ENCODE peak calls at places on chromosomes 11 and 22, in four cellular contexts. F is neuronal stem cell, V is PC-3, T is stomach. A is an unnamed sample.

GRCh38 chr11:67542971-67543370 is 19.7 kb upstream of the CABP2 start:
- DNase-seq in T (no peak), F (no peak), V (no peak), A (no peak)

GRCh38 chr11:102252339-102252891 is 64.9 kb upstream of the BIRC3 start:
- DNase-seq in T (no peak), V (peak; percentile 39), F (no peak), A (no peak)

GRCh38 chr11:76918941-76919386 is 58.2 kb downstream of the ACER3 start:
- DNase-seq in T (no peak), F (peak; percentile 18), V (peak; percentile 82), A (peak; percentile 51)

GRCh38 chr11:105937331-105937730 is 84.7 kb downstream of the MSANTD4 start:
- DNase-seq in V (peak; percentile 86), T (no peak), F (no peak), A (peak; percentile 49)

GRCh38 chr11:100890779-100891178 is 203.7 kb downstream of the ARHGAP42 start:
- DNase-seq in T (no peak), F (no peak), V (peak; percentile 28), A (no peak)

GRCh38 chr11:45967506-45967905 is 45.0 kb downstream of the LARGE2 start:
- DNase-seq in T (no peak), F (no peak), V (no peak), A (no peak)

GRCh38 chr11:79066456-79067354 is 374.1 kb downstream of the TENM4 start:
- DNase-seq in V (no peak), T (no peak), F (no peak), A (no peak)

GRCh38 chr11:72924568-72925190 is 110.5 kb downstream of the ATG16L2 start:
- DNase-seq in T (no peak), V (peak; percentile 65), F (no peak), A (peak; percentile 28)

GRCh38 chr22:20180245-20180630 is 29.4 kb upstream of the CCDC188 start:
- DNase-seq in F (no peak), V (no peak), T (no peak), A (no peak)

GRCh38 chr11:94909371-94909820 is 64.0 kb downstream of the CWC15 start:
- DNase-seq in V (no peak), T (no peak), F (no peak), A (no peak)

GRCh38 chr11:68315581-68315920 is 3.2 kb downstream of the LRP5 start:
- DNase-seq in V (no peak), T (no peak), F (no peak), A (no peak)

GRCh38 chr11:45501980-45502545 is 163.4 kb downstream of the CHST1 start:
- DNase-seq in F (no peak), V (no peak), T (no peak), A (no peak)

GRCh38 chr11:2270322-2271076 is at the start of gene ASCL2:
- DNase-seq in F (no peak), T (peak; percentile 25), V (no peak), A (peak; percentile 16)

GRCh38 chr11:7903940-7904339 is 27.1 kb downstream of the OR10A6 start:
- DNase-seq in T (no peak), V (peak; percentile 44), F (no peak), A (no peak)

GRCh38 chr11:95922536-95923440 is 1.1 kb downstream of the MTMR2 start:
- DNase-seq in F (no peak), V (peak; percentile 36), T (no peak), A (no peak)

GRCh38 chr22:29207231-29207550 is 1.5 kb downstream of the EMID1 start:
- DNase-seq in T (no peak), F (no peak), V (no peak), A (no peak)

GRCh38 chr11:122494171-122494570 is 161.4 kb upstream of the UBASH3B start:
- DNase-seq in T (no peak), V (peak; percentile 51), F (no peak), A (no peak)

GRCh38 chr22:50269573-50270301 is 443 bp downstream of the MAPK11 start:
- DNase-seq in F (no peak), V (peak; percentile 27), T (no peak), A (no peak)

GRCh38 chr11:57798905-57799559 is 37.4 kb downstream of the CTNND1 start:
- DNase-seq in F (no peak), T (peak; percentile 86), V (peak; percentile 97), A (peak; percentile 97)

GRCh38 chr11:105000797-105001196 is 22.2 kb downstream of the CASP5 start:
- DNase-seq in V (no peak), F (no peak), T (peak; percentile 29), A (no peak)

DNA sequence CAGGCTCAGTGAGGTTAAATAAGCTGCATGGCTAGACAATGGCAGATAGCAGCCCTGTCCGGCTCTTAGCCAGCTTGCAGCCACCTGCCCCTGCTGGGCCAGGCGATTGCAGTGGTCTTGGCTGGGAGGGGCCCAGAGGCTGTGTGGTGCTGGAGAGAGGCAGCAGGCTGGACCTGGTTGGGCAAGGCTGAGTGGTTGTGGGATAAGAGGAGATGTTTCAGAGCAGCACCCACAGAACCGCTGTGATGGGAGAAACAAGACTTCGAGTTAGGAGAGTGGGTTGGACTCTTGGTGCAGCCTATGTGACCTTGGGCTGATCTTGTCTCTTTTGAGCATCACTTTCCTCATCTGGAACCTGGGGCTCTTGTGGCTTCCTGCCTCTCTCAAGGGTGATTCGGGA is 25.5 kb downstream of the PTPRJ start:
- DNase-seq in F (peak; percentile 36), T (no peak), V (no peak), A (no peak)
- H3K4me1 ChIP-seq in F (peaks cover 34% of the 10 kb centered on the region), T (peaks cover 74% of the 10 kb centered on the region), V (peaks cover 36% of the 10 kb centered on the region), A (peaks cover 7% of the 10 kb centered on the region)

GRCh38 chr11:88175004-88175706 is at the start of gene RAB38:
- DNase-seq in V (no peak), T (peak; percentile 64), F (peak; percentile 41), A (peak; percentile 64)

GRCh38 chr11:88178211-88178610 is 3.0 kb upstream of the RAB38 start:
- DNase-seq in V (no peak), F (no peak), T (no peak), A (no peak)

GRCh38 chr11:88179141-88179540 is 3.9 kb upstream of the RAB38 start:
- DNase-seq in T (no peak), F (no peak), V (peak; percentile 94), A (peak; percentile 98)

GRCh38 chr11:88174627-88175003 is 628 bp downstream of the RAB38 start:
- DNase-seq in T (peak; percentile 73), V (peak; percentile 11), F (peak; percentile 29), A (peak; percentile 67)

GRCh38 chr11:88175707-88176066 is 444 bp upstream of the RAB38 start:
- DNase-seq in T (no peak), F (no peak), V (no peak), A (no peak)
- H3K27me3 ChIP-seq in T (no peaks in the 10 kb centered on the region), F (no peaks in the 10 kb centered on the region), V (no peaks in the 10 kb centered on the region), A (no peaks in the 10 kb centered on the region)

GRCh38 chr11:99198215-99198614 is 177.5 kb downstream of the CNTN5 start:
- DNase-seq in T (no peak), V (no peak), F (no peak), A (no peak)

GRCh38 chr11:99200720-99201119 is 180.0 kb downstream of the CNTN5 start:
- DNase-seq in F (no peak), T (no peak), V (no peak), A (no peak)

GRCh38 chr11:99199336-99199735 is 178.6 kb downstream of the CNTN5 start:
- DNase-seq in F (no peak), T (no peak), V (no peak), A (no peak)

DNA sequence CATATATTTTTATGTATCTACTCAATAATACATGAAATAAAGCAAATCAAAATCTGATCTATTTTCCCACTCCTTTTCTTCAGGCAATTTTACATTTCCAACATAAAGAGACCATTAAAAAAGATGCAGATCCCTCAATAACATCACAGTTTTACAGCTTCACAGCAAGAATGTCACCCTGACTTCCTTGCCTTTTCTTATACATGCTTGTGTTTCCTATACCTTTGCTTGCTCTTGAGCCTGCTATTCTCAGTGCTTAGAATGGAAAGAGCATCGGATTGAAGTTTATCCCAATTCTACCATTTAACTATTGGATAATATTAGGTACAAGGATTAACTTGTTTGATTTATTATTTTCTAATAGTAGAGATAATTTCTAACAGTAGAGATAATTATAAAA is 176.7 kb downstream of the CNTN5 start:
- DNase-seq in F (no peak), T (no peak), V (no peak), A (no peak)
- H3K27ac ChIP-seq in F (no peak overlapping the region), T (no peak overlapping the region), V (no peak overlapping the region), A (no peak overlapping the region)

GRCh38 chr22:37633082-37633692 is 6.3 kb upstream of the SH3BP1 start:
- DNase-seq in T (no peak), F (no peak), V (no peak), A (no peak)
- H3K4me1 ChIP-seq in T (peaks cover 50% of the 10 kb centered on the region), F (peaks cover 27% of the 10 kb centered on the region), V (no peaks in the 10 kb centered on the region), A (no peaks in the 10 kb centered on the region)

GRCh38 chr22:21738966-21739365 is 3.4 kb upstream of the YPEL1 start:
- DNase-seq in F (no peak), T (no peak), V (no peak), A (no peak)

GRCh38 chr22:21735198-21736083 is at the start of gene YPEL1:
- DNase-seq in V (peak; percentile 85), F (peak; percentile 99), T (peak; percentile 98), A (peak; percentile 65)

GRCh38 chr22:21736084-21736642 is 569 bp upstream of the YPEL1 start:
- DNase-seq in T (no peak), F (no peak), V (no peak), A (peak; percentile 19)

GRCh38 chr22:21738081-21738480 is 2.5 kb upstream of the YPEL1 start:
- DNase-seq in T (no peak), V (no peak), F (no peak), A (no peak)

DNA sequence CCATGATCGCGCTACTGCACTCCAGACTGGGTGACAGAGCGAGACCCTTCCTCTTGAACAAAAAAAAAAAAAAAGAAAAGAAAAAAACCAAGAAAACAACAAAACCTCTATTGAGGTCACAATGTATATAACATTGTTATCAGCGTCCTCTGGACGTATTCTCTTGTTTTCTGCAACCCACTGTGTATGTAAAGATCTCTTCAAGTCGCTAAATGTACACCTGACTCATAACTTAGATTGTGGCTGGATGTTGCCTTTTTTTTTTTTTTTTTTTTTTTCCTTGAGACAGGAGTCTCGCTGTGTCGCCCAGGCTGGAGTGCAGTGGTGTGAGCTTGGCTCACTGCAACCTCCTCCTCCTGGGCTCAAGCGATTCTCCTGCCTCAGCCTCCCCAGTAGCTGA is 1.4 kb upstream of the YPEL1 start:
- DNase-seq in T (no peak), V (no peak), F (no peak), A (no peak)
- H3K27me3 ChIP-seq in T (no peaks in the 10 kb centered on the region), V (no peaks in the 10 kb centered on the region), F (no peaks in the 10 kb centered on the region), A (peaks cover 46% of the 10 kb centered on the region)

GRCh38 chr11:66121453-66121852 is 51.4 kb downstream of the PACS1 start:
- DNase-seq in F (no peak), T (no peak), V (no peak), A (no peak)

GRCh38 chr11:66124564-66124963 is 54.5 kb downstream of the PACS1 start:
- DNase-seq in T (no peak), V (peak; percentile 70), F (no peak), A (peak; percentile 66)

GRCh38 chr11:66126808-66127555 is 56.9 kb downstream of the PACS1 start:
- DNase-seq in F (no peak), V (no peak), T (peak; percentile 56), A (peak; percentile 96)

GRCh38 chr11:66123902-66124301 is 53.8 kb downstream of the PACS1 start:
- DNase-seq in V (no peak), T (peak; percentile 44), F (no peak), A (no peak)

GRCh38 chr11:66126064-66126463 is 56.0 kb downstream of the PACS1 start:
- DNase-seq in F (no peak), V (no peak), T (no peak), A (no peak)
- H3K27ac ChIP-seq in F (no peak overlapping the region), V (no peak overlapping the region), T (peak overlapping the region; percentile 71), A (peak overlapping the region; percentile 74)

GRCh38 chr11:126655807-126656128 is 300.3 kb downstream of the ST3GAL4 start:
- DNase-seq in F (no peak), T (no peak), V (peak; percentile 12), A (peak; percentile 22)
- H3K4me1 ChIP-seq in F (no peaks in the 10 kb centered on the region), T (peaks cover 7% of the 10 kb centered on the region), V (no peaks in the 10 kb centered on the region), A (no peaks in the 10 kb centered on the region)

A was measured in foreskin keratinocyte.